ENCODE peak calls at places on chromosomes 4 and X, in five cellular contexts. B, Z, M, Y and O are unnamed samples.
A peak's percentile ranks its signal among the peaks of the same experiment; 100 is the strongest.

GRCh38 chrX:39772057-39772832 is 325.5 kb downstream of the BCOR start:
- DNase-seq in B (peak; percentile 44), Z (no peak), M (peak; percentile 62), Y (no peak), O (no peak)

GRCh38 chr4:35342833-35343232 is 901.5 kb downstream of the ARAP2 start:
- DNase-seq in B (no peak), Z (no peak), M (no peak), Y (no peak), O (no peak)

GRCh38 chr4:113837397-113837796 is 75.9 kb upstream of the CAMK2D start:
- DNase-seq in B (peak; percentile 51), Z (no peak), M (no peak), Y (no peak), O (no peak)

GRCh38 chr4:180866933-180867643 is 1376.1 kb upstream of the TENM3 start:
- DNase-seq in B (no peak), Z (no peak), M (no peak), Y (no peak), O (no peak)

GRCh38 chrX:78708171-78708570 is 39.3 kb upstream of the LPAR4 start:
- DNase-seq in B (peak; percentile 33), Z (no peak), M (no peak), Y (no peak), O (no peak)

GRCh38 chr4:99027304-99027703 is 31.8 kb downstream of the METAP1 start:
- DNase-seq in B (no peak), Z (no peak), M (no peak), Y (no peak), O (no peak)

GRCh38 chr4:74618659-74619058 is 173.7 kb downstream of the AREG start:
- DNase-seq in B (peak; percentile 80), Z (no peak), M (no peak), Y (no peak), O (no peak)

GRCh38 chrX:154457491-154458115 is 478 bp upstream of the PLXNA3 start:
- DNase-seq in B (no peak), Z (peak; percentile 36), M (peak; percentile 30), Y (no peak), O (no peak)

GRCh38 chrX:11423362-11423818 is 130.2 kb downstream of the AMELX start:
- DNase-seq in B (peak; percentile 15), Z (no peak), M (no peak), Y (no peak), O (peak; percentile 71)

GRCh38 chrX:140503714-140504351 is 1.0 kb downstream of the SOX3 start:
- DNase-seq in B (peak; percentile 8), Z (peak; percentile 18), M (peak; percentile 56), Y (no peak), O (no peak)

GRCh38 chr4:169410839-169411770 is 140.3 kb upstream of the SH3RF1 start:
- DNase-seq in B (peak; percentile 18), Z (no peak), M (no peak), Y (no peak), O (peak; percentile 12)

GRCh38 chr4:17027495-17027894 is 129.1 kb upstream of the LDB2 start:
- DNase-seq in B (peak; percentile 87), Z (no peak), M (no peak), Y (no peak), O (no peak)

GRCh38 chr4:105279314-105279713 is 132.6 kb downstream of the TET2 start:
- DNase-seq in B (no peak), Z (no peak), M (no peak), Y (no peak), O (no peak)

GRCh38 chr4:87121332-87122065 is 98.9 kb downstream of the KLHL8 start:
- DNase-seq in B (no peak), Z (no peak), M (no peak), Y (no peak), O (no peak)

GRCh38 chr4:114386637-114387233 is 211.9 kb upstream of the UGT8 start:
- DNase-seq in B (peak; percentile 59), Z (no peak), M (no peak), Y (no peak), O (no peak)

GRCh38 chrX:68829594-68830485 is 1.0 kb downstream of the EFNB1 start:
- DNase-seq in B (peak; percentile 36), Z (peak; percentile 29), M (no peak), Y (no peak), O (peak; percentile 63)

GRCh38 chr4:89823416-89823815 is 13.5 kb downstream of the SNCA start:
- DNase-seq in B (peak; percentile 70), Z (no peak), M (no peak), Y (no peak), O (no peak)

GRCh38 chrX:41720125-41720780 is 3.7 kb upstream of the GPR82 start:
- DNase-seq in B (no peak), Z (no peak), M (no peak), Y (no peak), O (no peak)

GRCh38 chr4:183860726-183861125 is 44.4 kb upstream of the STOX2 start:
- DNase-seq in B (no peak), Z (no peak), M (peak; percentile 51), Y (no peak), O (no peak)

GRCh38 chr4:183335369-183335940 is 13.2 kb upstream of the CLDN24 start:
- DNase-seq in B (peak; percentile 91), Z (no peak), M (no peak), Y (no peak), O (peak; percentile 38)

GRCh38 chr4:10656988-10657387 is 27.6 kb downstream of the CLNK start:
- DNase-seq in B (peak; percentile 57), Z (no peak), M (no peak), Y (no peak), O (no peak)

GRCh38 chr4:112908511-112908910 is 140.9 kb upstream of the ANK2 start:
- DNase-seq in B (no peak), Z (no peak), M (no peak), Y (no peak), O (no peak)

GRCh38 chrX:67544281-67544680 is 460 bp downstream of the AR start:
- DNase-seq in B (no peak), Z (peak; percentile 30), M (peak; percentile 61), Y (peak; percentile 66), O (no peak)

GRCh38 chr4:53640576-53641459 is 49.5 kb upstream of the LNX1 start:
- DNase-seq in B (no peak), Z (no peak), M (no peak), Y (no peak), O (no peak)

GRCh38 chr4:39812500-39812899 is 114.6 kb downstream of the UBE2K start:
- DNase-seq in B (no peak), Z (no peak), M (no peak), Y (no peak), O (no peak)

GRCh38 chrX:54785901-54786300 is 12.2 kb downstream of the ITIH6 start:
- DNase-seq in B (no peak), Z (no peak), M (peak; percentile 38), Y (no peak), O (no peak)

GRCh38 chr4:140103676-140104075 is 50.3 kb downstream of the MAML3 start:
- DNase-seq in B (peak; percentile 72), Z (no peak), M (no peak), Y (no peak), O (no peak)

GRCh38 chrX:31093639-31093975 is 21.8 kb upstream of the FTHL17 start:
- DNase-seq in B (no peak), Z (no peak), M (no peak), Y (no peak), O (no peak)

GRCh38 chr4:26877946-26878345 is 17.3 kb downstream of the STIM2 start:
- DNase-seq in B (no peak), Z (no peak), M (no peak), Y (no peak), O (no peak)
- H3K4me1 ChIP-seq in B (no peaks in the 10 kb centered on the region), Z (peaks cover 3% of the 10 kb centered on the region), M (no peaks in the 10 kb centered on the region), Y (no peaks in the 10 kb centered on the region), O (no peaks in the 10 kb centered on the region)

DNA sequence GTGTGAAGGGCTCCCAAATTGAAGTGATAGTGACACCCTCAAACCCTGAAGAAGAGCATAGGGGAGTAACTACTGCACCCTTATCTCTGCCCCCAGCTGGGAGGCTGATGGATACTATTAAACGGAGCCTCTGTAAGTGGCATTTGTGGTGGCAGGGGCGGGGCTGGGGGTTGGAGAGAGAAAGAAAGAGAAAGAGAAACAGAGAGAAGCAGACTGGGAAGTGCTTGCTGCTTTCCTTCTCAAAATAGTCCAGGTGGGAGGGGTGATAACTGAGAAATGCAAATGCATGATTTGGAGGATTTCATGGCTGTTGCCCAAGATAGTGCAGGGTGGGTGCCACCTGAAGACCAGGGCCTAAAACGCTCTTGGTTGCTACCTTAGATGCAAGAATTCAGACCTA is 253.5 kb upstream of the GATB start:
- DNase-seq in B (no peak), Z (no peak), M (no peak), Y (no peak), O (no peak)
- H3K4me3 ChIP-seq in B (no peak overlapping the region), Z (no peak overlapping the region), M (no peak overlapping the region), Y (no peak overlapping the region), O (no peak overlapping the region)

DNA sequence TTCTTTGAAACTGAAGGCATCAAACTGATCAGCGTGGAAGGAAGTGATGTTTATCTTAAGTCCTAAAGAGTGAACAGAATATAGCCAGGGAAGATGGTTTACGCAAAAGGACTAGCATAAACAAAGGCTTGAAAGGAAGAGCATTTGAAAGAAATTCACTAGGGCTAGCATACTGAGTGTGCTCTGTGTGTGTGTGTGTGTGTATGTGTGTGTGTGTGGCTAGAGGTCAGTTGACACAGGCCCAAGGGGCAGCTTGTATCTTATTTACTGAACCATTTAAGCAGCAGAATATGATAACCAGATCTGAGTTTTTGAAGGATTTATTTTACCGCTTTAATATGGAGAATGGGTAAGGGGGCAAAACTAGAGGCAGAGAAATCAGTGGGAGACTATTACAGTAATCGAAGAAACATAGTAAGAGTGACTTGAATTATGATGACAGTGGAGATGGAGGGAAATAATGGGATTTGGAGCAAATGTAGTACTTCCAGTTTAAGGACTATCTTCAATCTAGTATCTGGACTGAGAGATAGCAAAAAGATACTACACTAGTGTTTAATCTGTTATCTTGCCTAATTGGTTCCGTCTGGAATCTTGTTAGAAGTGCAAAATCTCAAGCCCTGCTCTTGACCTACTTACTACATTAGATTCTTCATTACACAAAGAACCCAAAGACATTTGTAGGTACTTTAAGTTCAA is 36.9 kb downstream of the CEP44 start:
- DNase-seq in B (peak; percentile 44), Z (no peak), M (no peak), Y (no peak), O (no peak)
- H3K27ac ChIP-seq in B (no peak overlapping the region), Z (no peak overlapping the region), M (no peak overlapping the region), Y (no peak overlapping the region), O (no peak overlapping the region)

GRCh38 chrX:21947671-21948070 is 7.2 kb downstream of the SMS start:
- DNase-seq in B (peak; percentile 76), Z (no peak), M (no peak), Y (no peak), O (no peak)

GRCh38 chrX:21943460-21944135 is 3.1 kb downstream of the SMS start:
- DNase-seq in B (peak; percentile 77), Z (no peak), M (no peak), Y (no peak), O (no peak)

GRCh38 chrX:21940356-21940829 is at the start of gene SMS:
- DNase-seq in B (peak; percentile 66), Z (peak; percentile 79), M (peak; percentile 72), Y (peak; percentile 86), O (peak; percentile 29)

GRCh38 chrX:21946925-21947641 is 6.6 kb downstream of the SMS start:
- DNase-seq in B (peak; percentile 83), Z (no peak), M (no peak), Y (no peak), O (no peak)

DNA sequence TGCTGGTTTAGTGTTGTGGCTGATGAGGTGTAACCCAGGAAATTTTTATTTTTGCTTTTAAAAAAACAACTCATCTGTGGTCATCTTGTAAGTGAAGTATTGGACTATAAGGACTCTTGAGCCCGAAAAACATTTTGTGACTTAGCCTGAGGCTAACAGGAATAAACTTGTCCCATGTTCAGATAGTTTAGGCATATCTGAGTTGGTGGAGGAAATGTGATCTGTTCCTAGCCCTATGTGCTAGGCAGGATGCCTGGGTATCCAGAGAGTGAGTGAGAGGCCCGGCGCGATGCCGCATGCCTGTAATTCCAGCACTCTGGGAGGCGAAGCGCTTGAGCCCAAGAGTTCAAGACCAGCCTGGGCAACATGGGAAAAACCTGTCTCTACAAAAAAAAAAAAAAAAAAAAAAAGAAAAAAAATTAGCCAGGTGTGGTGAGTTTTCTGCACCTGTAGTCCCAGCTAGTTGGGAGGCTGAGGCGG is 3.7 kb downstream of the SMS start:
- DNase-seq in B (no peak), Z (no peak), M (no peak), Y (no peak), O (no peak)
- H3K4me1 ChIP-seq in B (peaks cover 62% of the 10 kb centered on the region), Z (peaks cover 10% of the 10 kb centered on the region), M (no peaks in the 10 kb centered on the region), Y (no peaks in the 10 kb centered on the region), O (peaks cover 13% of the 10 kb centered on the region)